ENCODE peak calls at places on chromosomes 6 and 20, in seven cellular contexts. S is testis, Q is suprapubic skin, U is adrenal gland, P is breast epithelium, D is HCT116, J is right lobe of liver. C is an unnamed sample.

GRCh38 chr20:59393142-59393541 is 92.7 kb downstream of the EDN3 start:
- DNase-seq in S (no peak), D (no peak), Q (no peak), U (no peak), P (no peak), J (no peak), C (no peak)

GRCh38 chr6:8175046-8175777 is 72.9 kb upstream of the EEF1E1 start:
- DNase-seq in U (no peak), S (no peak), J (no peak), D (no peak), P (no peak), Q (no peak), C (no peak)

GRCh38 chr6:27514906-27515495 is 42.1 kb upstream of the ZNF184 start:
- DNase-seq in S (no peak), D (no peak), J (no peak), U (no peak), P (no peak), Q (no peak), C (no peak)

GRCh38 chr6:122778961-122779671 is 400 bp upstream of the FABP7 start:
- DNase-seq in J (no peak), S (no peak), Q (no peak), U (no peak), D (no peak), P (no peak), C (no peak)

GRCh38 chr20:63745424-63745805 is 5.8 kb downstream of the SLC2A4RG start:
- DNase-seq in D (no peak), S (no peak), J (no peak), U (no peak), Q (no peak), P (no peak), C (no peak)

GRCh38 chr6:37024665-37025337 is 19.3 kb downstream of the FGD2 start:
- DNase-seq in P (no peak), D (peak), J (no peak), Q (peak), U (peak), S (no peak), C (peak)

GRCh38 chr6:141580988-141581387 is 551.7 kb upstream of the GJE1 start:
- DNase-seq in D (no peak), U (no peak), S (no peak), P (no peak), Q (no peak), J (no peak), C (no peak)

GRCh38 chr20:31569163-31570020 is 35.7 kb upstream of the ID1 start:
- DNase-seq in D (no peak), J (peak), U (peak), Q (no peak), P (no peak), S (peak), C (peak)

GRCh38 chr6:134932121-134932520 is 17.8 kb downstream of the ALDH8A1 start:
- DNase-seq in J (no peak), D (no peak), P (no peak), U (no peak), Q (no peak), S (no peak), C (no peak)

GRCh38 chr6:16793828-16794412 is 32.7 kb upstream of the ATXN1 start:
- DNase-seq in U (no peak), D (no peak), S (no peak), P (no peak), Q (no peak), J (no peak), C (no peak)

GRCh38 chr6:117352466-117353081 is 73.2 kb downstream of the ROS1 start:
- DNase-seq in Q (no peak), S (no peak), D (peak), U (no peak), P (no peak), J (no peak), C (no peak)

GRCh38 chr6:55276745-55277627 is 50.3 kb upstream of the GFRAL start:
- DNase-seq in S (peak), U (no peak), Q (no peak), D (peak), J (no peak), P (no peak), C (no peak)

DNA sequence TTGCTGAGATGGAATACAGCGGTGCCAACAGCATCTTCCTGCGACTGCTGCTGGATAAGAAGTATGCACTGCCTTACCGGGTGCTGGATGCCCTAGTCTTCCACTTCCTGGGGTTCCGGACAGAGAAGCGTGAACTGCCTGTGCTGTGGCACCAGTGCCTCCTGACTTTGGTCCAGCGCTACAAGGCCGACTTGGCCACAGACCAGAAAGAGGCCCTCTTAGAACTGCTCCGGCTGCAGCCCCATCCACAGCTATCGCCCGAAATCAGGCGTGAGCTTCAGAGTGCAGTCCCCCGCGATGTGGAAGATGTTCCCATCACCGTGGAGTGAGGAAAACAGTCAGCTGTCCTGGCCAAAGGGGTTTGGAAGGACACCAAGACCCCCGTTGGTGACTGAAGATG is 9.2 kb downstream of the CCND3 start:
- DNase-seq in P (no peak), U (no peak), D (no peak), S (no peak), Q (no peak), J (no peak), C (no peak)
- TF ChIP-seq POLR2A in P (no peak), U (no peak), D (no peak), S (no peak), Q (no peak), J (no peak), C (no peak)

DNA sequence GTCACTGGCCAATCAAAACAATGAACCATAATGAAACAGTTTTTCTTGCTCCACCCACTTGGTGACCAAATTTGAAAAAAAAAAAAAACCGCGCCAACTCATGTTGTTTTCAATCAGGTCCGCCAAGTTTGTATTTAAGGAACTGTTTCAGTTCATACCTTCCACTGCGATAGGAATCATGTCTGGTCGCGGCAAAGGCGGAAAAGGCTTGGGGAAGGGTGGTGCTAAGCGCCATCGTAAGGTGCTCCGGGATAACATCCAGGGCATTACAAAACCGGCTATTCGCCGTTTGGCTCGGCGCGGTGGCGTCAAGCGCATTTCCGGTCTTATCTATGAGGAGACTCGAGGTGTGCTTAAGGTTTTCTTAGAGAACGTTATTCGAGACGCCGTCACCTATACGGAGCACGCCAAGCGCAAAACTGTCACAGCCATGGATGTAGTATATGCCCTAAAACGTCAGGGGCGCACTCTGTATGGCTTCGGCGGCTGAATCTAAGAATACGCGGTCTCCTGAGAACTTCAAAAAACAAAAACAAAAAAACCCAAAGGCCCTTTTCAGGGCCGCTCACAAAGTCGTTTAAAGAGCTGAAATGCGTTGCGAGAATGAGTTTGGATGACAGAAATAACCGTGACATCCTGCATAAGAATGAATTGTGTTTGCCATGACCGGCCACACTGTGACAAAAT is 16.7 kb downstream of the HFE start:
- DNase-seq in Q (peak), J (peak), S (peak), U (peak), P (peak), D (peak), C (peak)
- TF ChIP-seq CTCF in Q (peak), J (peak), S (peak), U (peak), P (peak), D (no peak), C (no peak)

DNA sequence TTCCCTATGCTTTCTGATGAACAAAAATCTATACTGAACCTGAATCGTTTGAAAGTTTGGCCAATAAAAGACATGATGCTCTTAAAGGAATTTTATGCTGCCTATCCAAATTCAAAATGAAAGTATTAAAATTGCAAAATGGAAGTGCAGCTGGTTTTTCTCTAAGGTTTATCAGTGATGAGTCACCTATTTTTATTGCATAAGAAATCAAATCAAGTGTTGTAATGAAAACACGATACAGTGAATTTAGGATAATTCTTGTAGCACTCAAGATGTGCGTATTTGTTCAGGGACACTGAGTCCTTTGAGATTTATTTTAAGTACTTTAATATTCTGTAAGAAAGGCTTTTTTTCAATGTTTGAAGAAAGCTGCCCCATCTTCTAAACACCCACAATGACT is 409.5 kb downstream of the ADGRB3 start:
- DNase-seq in J (no peak), P (no peak), S (no peak), Q (no peak), D (no peak), U (no peak), C (no peak)
- TF ChIP-seq POLR2A in J (no peak), P (no peak), S (no peak), Q (no peak), D (no peak), U (no peak), C (no peak)

GRCh38 chr6:119738425-119738824 is 388.9 kb upstream of the MAN1A1 start:
- DNase-seq in P (no peak), D (no peak), S (no peak), Q (no peak), J (no peak), U (no peak), C (no peak)

GRCh38 chr6:119739776-119740175 is 390.2 kb upstream of the MAN1A1 start:
- DNase-seq in S (no peak), Q (no peak), U (no peak), P (no peak), D (no peak), J (no peak), C (no peak)

GRCh38 chr6:119736680-119737079 is 387.1 kb upstream of the MAN1A1 start:
- DNase-seq in U (no peak), D (no peak), S (no peak), P (no peak), J (no peak), Q (no peak), C (no peak)

DNA sequence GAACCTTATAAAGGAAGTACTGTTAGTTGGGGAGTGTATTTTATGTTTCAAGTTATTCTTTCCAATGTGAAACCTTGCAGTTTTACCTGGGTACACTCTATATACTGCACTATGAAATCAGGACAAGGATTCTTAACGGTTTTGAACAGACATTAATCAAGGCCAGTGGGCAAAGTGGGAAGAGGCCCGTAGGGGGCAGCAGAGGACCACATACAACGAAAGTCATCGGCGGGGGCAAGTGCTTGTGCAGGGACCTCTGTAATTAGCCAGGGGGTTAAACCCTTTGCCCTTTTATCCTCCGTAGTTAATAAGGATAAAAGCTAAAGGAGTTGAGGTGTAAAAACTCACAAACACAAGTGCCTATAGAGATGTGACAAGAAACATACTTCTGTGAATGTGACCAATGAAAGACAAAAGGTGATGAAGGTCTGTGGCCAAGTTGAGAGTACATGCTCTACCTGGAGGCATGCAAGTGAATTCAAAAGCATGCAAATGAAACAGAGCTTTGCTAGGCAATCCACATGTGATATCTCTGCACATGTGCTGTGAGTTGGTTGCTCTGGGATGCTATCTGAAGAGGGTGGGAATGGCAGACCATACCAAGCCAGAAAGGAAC is 392.7 kb upstream of the MAN1A1 start:
- DNase-seq in S (peak), Q (peak), U (peak), J (peak), D (peak), P (no peak), C (peak)
- TF ChIP-seq CTCF in S (no peak), Q (peak), U (peak), J (peak), D (peak), P (no peak), C (no peak)

GRCh38 chr6:42889815-42890214 is 10.4 kb downstream of the RPL7L1 start:
- DNase-seq in U (no peak), D (no peak), J (no peak), P (no peak), S (no peak), Q (no peak), C (no peak)

GRCh38 chr6:42891199-42891722 is 11.8 kb downstream of the RPL7L1 start:
- DNase-seq in Q (no peak), D (no peak), P (no peak), J (no peak), U (no peak), S (no peak), C (no peak)

GRCh38 chr6:42896178-42896719 is 16.8 kb downstream of the RPL7L1 start:
- DNase-seq in S (no peak), P (no peak), Q (no peak), U (no peak), D (no peak), J (no peak), C (no peak)

GRCh38 chr6:42885702-42886101 is 6.3 kb downstream of the RPL7L1 start:
- DNase-seq in D (no peak), J (no peak), U (no peak), P (no peak), S (no peak), Q (no peak), C (no peak)

DNA sequence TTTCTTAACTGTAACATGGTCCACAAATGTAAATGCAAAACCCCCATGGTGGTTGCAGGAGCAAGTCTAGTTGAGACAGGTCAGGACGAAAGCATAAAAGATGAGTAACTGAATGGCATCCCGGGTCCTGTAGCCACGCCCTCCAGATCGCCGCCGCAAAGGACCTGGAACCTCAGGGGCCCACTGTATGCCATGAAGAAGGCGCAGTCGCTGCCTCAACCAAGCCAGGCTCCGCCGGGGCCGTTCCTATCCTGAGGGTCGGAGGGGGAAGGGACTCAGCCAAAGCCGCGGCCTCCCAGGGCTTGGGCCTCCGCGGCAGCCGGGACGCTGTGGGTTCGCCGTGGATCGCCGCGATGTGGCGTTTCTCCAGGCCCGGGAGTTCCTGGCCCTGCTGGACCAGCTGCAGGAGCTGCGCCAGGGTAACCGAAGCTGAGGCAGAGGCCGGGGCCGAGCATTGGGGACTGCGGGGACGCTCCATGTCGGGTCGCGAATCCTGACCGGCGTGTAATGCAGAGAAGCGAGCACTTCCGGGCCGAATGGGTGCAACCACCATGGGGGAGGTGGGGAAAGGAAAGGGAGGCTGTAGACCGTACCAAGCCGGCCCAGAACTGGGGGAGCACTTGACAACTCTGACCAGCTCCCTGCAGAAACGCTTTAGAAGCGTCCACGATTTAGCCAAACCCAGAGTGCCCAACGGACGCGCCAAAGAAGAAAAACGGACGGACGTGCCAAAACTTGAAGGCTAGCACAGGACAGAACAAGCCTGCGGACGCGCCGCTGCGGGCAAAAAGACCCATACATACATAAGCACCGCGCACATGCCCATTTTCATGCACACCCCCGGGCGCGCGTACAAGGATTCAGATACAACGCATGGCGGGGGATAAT is 11.1 kb downstream of the RPL7L1 start:
- DNase-seq in P (peak), U (peak), D (peak), Q (peak), J (peak), S (peak), C (peak)
- TF ChIP-seq POLR2A in P (peak), U (peak), D (peak), Q (no peak), J (peak), S (no peak), C (no peak)

DNA sequence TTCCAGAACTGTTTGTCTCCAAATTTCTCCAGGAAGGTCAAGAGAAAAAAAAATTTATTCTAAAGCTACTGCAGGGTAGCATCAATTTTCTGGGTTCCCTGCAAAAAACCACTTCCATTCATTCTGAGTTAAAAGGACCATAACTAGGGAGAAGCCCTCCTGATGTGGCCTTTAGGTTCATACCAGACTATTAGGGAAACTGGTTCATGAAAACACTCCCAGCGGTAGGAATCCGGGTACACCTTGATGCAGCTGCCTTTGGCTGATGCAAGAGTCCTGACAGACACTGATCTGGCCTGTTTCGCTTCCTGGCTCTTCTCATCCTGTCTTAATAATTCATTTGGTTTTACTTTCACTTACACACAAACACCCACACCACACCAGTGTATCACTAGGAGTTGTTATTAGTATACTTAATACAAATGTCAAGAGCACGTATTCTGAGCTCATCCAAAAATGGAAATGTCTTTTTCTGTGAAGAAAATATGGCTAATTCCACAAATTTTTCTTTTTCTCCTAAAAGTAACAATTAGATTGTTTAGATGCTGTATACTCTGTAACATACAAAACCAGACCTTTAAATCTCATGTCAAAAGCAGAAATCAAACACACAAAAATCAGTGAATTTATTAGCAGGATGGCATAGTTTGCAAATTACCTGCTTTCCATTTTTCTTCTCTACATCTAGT is 38.4 kb upstream of the ARHGAP18 start:
- DNase-seq in Q (no peak), J (no peak), U (peak), S (no peak), P (no peak), D (peak), C (peak)
- TF ChIP-seq CTCF in Q (no peak), J (peak), U (peak), S (no peak), P (no peak), D (no peak), C (no peak)

GRCh38 chr20:53594068-53595017 is 704 bp upstream of the ZNF217 start:
- DNase-seq in P (peak), S (peak), U (peak), J (peak), D (peak), Q (peak), C (peak)
- TF ChIP-seq POLR2A in P (peak), S (no peak), U (peak), J (peak), D (peak), Q (no peak), C (no peak)

C was measured in lower leg skin.